ENCODE peak calls at places on chromosomes 6 and 20, in five cellular contexts. S is mucosa of descending colon, Z is A673, H is left ventricle myocardium inferior, V is fibroblast of mammary gland. N is an unnamed sample.

GRCh38 chr6:109081026-109081425 is 13.6 kb downstream of the SESN1 start:
- DNase-seq in S (no peak), Z (no peak), H (no peak), V (no peak), N (no peak)

GRCh38 chr20:17678886-17679285 is 3.2 kb downstream of the RRBP1 start:
- DNase-seq in S (no peak), Z (no peak), H (no peak), V (no peak), N (no peak)

GRCh38 chr20:58450259-58450658 is 61.2 kb downstream of the VAPB start:
- DNase-seq in S (no peak), Z (no peak), H (no peak), V (peak), N (no peak)

GRCh38 chr6:126261792-126262421 is 78.0 kb upstream of the CENPW start:
- DNase-seq in S (no peak), Z (no peak), H (no peak), V (no peak), N (no peak)

GRCh38 chr6:108619431-108620197 is 58.9 kb downstream of the FOXO3 start:
- DNase-seq in S (no peak), Z (no peak), H (no peak), V (peak), N (no peak)

GRCh38 chr6:85065831-85066230 is 301.4 kb upstream of the TBX18 start:
- DNase-seq in S (no peak), Z (peak), H (no peak), V (peak), N (no peak)

GRCh38 chr6:166747644-166748595 is 120.9 kb upstream of the RPS6KA2 start:
- DNase-seq in S (no peak), Z (peak), H (no peak), V (no peak), N (peak)

GRCh38 chr20:49851991-49852390 is 39.4 kb downstream of the SLC9A8 start:
- DNase-seq in S (no peak), Z (no peak), H (no peak), V (no peak), N (no peak)

GRCh38 chr6:10837692-10837996 is 695 bp downstream of the MAK start:
- DNase-seq in S (no peak), Z (peak), H (no peak), V (no peak), N (no peak)

GRCh38 chr20:50247196-50248094 is 56.8 kb downstream of the CEBPB start:
- DNase-seq in S (no peak), Z (no peak), H (no peak), V (no peak), N (no peak)

GRCh38 chr6:40844241-40844640 is 194.8 kb downstream of the UNC5CL start:
- DNase-seq in S (no peak), Z (peak), H (no peak), V (no peak), N (no peak)

GRCh38 chr6:30614044-30614842 is 2.8 kb downstream of the PPP1R10 start:
- DNase-seq in S (no peak), Z (no peak), H (no peak), V (no peak), N (no peak)

GRCh38 chr20:41340327-41341055 is at the start of gene LPIN3:
- DNase-seq in S (peak), Z (peak), H (peak), V (peak), N (peak)

GRCh38 chr20:9808166-9808565 is 30.7 kb downstream of the PAK5 start:
- DNase-seq in S (no peak), Z (no peak), H (no peak), V (no peak), N (no peak)

GRCh38 chr20:17825251-17825691 is 125.5 kb downstream of the BANF2 start:
- DNase-seq in S (no peak), Z (no peak), H (no peak), V (no peak), N (no peak)

GRCh38 chr6:13139119-13139518 is 189.2 kb downstream of the TBC1D7 start:
- DNase-seq in S (no peak), Z (no peak), H (no peak), V (no peak), N (peak)

GRCh38 chr6:40586800-40587201 is 363 bp downstream of the LRFN2 start:
- DNase-seq in S (no peak), Z (peak), H (no peak), V (no peak), N (no peak)

GRCh38 chr6:15421945-15422733 is 176.3 kb downstream of the JARID2 start:
- DNase-seq in S (no peak), Z (no peak), H (no peak), V (no peak), N (no peak)

GRCh38 chr6:166602928-166603690 is 16.6 kb upstream of the RAMACL start:
- DNase-seq in S (peak), Z (no peak), H (no peak), V (no peak), N (no peak)

GRCh38 chr20:63963348-63963741 is 6.4 kb downstream of the ZNF512B start:
- DNase-seq in S (peak), Z (no peak), H (peak), V (no peak), N (no peak)

GRCh38 chr6:156833755-156834154 is 56.6 kb downstream of the ARID1B start:
- DNase-seq in S (no peak), Z (no peak), H (no peak), V (no peak), N (no peak)

GRCh38 chr6:138590796-138591709 is 91.8 kb upstream of the NHSL1 start:
- DNase-seq in S (no peak), Z (peak), H (no peak), V (peak), N (peak)

GRCh38 chr20:50916257-50916656 is 15.0 kb downstream of the ADNP start:
- DNase-seq in S (no peak), Z (peak), H (no peak), V (peak), N (no peak)

GRCh38 chr6:130675072-130675471 is 152.1 kb upstream of the SMLR1 start:
- DNase-seq in S (no peak), Z (no peak), H (no peak), V (peak), N (no peak)

DNA sequence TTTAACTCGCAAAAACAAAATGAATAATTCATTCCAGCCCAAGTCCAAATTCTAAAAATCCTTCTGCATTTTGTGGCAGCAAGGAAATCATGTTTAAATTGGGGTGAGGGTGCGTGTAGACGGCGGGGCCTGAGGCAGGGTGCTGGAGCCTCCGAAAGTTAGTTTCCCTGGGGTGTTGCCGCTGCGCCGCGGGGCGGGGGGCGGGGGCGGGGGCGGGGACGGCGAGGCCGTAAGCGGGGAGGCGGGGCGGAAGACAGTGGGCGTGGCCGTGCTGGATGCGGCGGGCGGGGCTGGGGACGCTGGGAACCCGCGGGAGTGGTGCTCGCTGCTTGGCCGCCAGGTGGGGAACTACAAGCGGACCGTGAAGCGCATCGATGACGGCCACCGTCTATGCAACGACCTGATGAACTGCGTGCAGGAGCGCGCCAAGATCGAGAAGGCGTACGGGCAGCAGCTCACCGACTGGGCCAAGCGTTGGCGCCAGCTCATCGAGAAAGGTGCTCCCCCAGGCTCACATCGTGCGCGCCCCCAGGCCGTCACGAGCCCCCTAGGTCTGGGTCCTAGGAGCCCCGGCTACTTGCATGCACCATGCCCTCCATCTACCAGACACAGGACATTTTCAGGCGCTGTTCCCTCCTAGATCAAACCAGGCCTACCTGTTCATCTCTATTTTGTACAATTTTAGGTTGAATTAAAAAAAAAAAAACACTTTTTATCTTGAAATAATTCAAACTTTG is 29.0 kb downstream of the SPDEF start:
- DNase-seq in S (peak), Z (peak), H (peak), V (peak), N (peak)
- H3K4me3 ChIP-seq in S (no peak), Z (peak), H (peak), V (peak), N (peak)

GRCh38 chr6:77368660-77369313 is 94.5 kb downstream of the HTR1B start:
- DNase-seq in S (peak), Z (no peak), H (peak), V (peak), N (no peak)

GRCh38 chr6:77362055-77362454 is 101.2 kb downstream of the HTR1B start:
- DNase-seq in S (no peak), Z (no peak), H (no peak), V (no peak), N (no peak)

GRCh38 chr6:77361018-77361417 is 102.3 kb downstream of the HTR1B start:
- DNase-seq in S (no peak), Z (no peak), H (no peak), V (no peak), N (no peak)

DNA sequence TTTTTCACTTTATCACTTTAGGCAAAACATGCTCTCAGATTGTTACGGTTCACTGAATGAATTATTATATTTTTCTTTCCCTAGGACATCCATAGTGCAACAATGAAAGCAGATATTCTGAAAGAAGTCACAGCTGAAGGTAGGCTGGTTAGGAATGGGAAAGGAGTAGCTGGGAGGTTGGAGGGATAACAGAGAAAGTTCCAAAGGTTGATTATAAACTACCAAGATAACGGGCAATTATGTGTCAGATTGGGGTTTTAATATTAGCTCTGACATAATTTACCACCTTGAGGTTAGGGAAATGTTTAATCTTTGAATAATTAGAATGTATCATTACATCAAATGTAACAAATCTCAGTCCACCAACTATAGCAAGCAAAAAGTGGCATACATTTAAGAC is 96.5 kb downstream of the HTR1B start:
- DNase-seq in S (no peak), Z (no peak), H (no peak), V (no peak), N (no peak)
- H3K4me3 ChIP-seq in S (no peak), Z (no peak), H (peak), V (no peak), N (no peak)

GRCh38 chr6:82353848-82354247 is 9.8 kb upstream of the TPBG start:
- DNase-seq in S (no peak), Z (no peak), H (no peak), V (no peak), N (no peak)

DNA sequence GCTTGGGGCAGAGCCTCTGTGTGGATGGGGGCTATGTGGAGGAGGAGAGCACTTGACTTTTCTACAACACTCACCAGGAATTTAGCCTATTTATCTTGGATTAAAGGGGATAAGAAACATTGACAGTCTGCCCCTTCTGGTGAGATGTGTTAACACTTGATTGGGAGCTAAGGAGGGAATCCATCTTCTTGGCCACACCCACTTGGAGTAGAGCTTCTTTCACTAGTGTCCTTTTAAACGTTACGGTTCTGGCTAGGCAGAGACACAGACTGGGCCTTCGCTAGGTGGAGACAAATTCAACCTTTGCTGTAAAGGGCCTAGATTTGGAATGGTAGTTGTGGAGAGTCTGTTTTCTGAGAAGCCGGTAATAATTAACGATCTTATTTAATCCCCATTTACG is 15.5 kb upstream of the TPBG start:
- DNase-seq in S (no peak), Z (peak), H (no peak), V (no peak), N (no peak)
- H3K4me3 ChIP-seq in S (no peak), Z (no peak), H (no peak), V (no peak), N (no peak)

DNA sequence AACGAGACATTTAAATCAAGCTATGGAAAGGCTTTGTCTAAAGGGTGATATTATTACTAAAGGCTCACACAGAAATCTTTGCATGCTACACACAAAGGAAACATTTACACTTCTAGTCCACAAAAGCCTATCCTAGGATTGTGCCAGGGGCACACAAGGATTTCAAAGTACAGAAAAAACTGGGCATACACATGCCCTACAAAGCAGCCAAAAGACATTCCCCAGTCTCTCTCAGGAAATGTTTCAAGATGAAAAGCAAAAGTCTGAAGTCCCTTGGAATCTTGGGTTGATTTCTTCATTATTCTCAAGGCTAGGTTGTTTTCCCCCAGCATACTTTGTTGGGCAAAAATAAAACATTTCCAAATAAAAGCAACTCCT is 1.7 kb downstream of the AKIRIN2 start:
- DNase-seq in S (no peak), Z (no peak), H (no peak), V (no peak), N (peak)
- H3K4me3 ChIP-seq in S (peak), Z (peak), H (peak), V (peak), N (peak)

GRCh38 chr6:101195581-101195980 is 197.9 kb upstream of the GRIK2 start:
- DNase-seq in S (no peak), Z (peak), H (no peak), V (peak), N (no peak)
- H3K4me3 ChIP-seq in S (no peak), Z (no peak), H (no peak), V (no peak), N (no peak)

GRCh38 chr6:111738631-111739030 is 133.0 kb upstream of the TRAF3IP2 start:
- DNase-seq in S (no peak), Z (no peak), H (no peak), V (no peak), N (no peak)

GRCh38 chr6:111737065-111737521 is 131.4 kb upstream of the TRAF3IP2 start:
- DNase-seq in S (no peak), Z (no peak), H (no peak), V (peak), N (no peak)

GRCh38 chr6:111738156-111738555 is 132.5 kb upstream of the TRAF3IP2 start:
- DNase-seq in S (no peak), Z (no peak), H (no peak), V (no peak), N (no peak)

GRCh38 chr6:111734068-111734825 is 128.6 kb upstream of the TRAF3IP2 start:
- DNase-seq in S (no peak), Z (no peak), H (no peak), V (no peak), N (no peak)

DNA sequence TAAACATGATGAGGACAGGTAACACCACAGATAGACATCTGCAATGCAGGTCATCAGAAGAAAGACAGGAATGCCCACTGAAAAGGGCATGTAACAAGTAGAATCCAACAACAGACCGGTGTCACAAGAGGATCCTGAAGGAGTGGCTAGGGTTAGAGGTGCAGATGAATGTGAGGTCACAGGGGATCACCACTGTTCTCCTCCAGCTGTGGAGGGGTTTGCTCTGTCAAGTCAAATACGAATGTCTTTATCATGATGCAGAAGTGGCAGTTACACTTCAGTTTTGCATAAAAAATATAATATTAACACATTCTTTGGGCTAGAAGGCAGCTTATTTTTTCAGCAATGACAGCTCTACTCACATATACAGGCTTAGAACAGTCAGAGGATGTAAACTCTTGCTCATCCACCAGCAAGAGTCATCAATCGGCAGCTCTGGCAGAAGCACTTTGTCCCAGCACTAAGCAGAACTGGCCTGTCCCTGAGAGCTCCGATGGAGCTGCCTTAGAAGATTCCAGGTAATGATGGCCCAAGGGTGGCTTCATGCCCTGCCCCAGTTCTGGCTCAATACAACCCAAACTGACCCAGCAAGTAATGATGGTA is 130.4 kb upstream of the TRAF3IP2 start:
- DNase-seq in S (no peak), Z (no peak), H (no peak), V (peak), N (no peak)
- H3K4me3 ChIP-seq in S (no peak), Z (no peak), H (no peak), V (no peak), N (no peak)

DNA sequence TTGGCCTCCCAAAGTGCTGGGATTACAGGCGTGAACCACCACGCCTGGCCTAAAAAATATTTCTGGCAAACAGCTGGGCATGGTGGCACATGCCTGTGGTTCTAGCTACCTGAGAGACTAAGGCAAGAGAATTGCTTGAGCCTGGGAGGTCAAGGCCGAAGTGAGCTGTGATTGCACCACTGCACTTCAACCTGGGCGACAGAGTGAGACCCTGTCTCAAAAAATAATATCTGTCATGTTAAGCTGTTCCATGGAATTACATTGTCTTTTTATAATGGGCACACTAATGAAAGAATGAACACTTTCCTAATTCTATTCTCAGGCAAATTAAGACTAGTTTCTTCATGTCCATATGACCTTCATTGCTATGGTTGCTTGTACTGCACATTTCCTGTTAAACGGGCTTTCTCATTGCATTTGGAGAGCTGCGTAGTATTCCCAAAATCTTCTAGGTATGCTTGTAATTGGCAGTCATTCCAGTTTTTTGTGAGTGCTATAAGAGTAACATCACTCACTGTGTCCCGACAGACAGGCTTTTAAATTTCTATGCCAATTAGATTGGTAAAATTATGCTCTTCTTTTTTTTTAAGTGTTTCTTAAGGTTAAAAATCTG is 12.1 kb downstream of the AMD1 start:
- DNase-seq in S (no peak), Z (no peak), H (no peak), V (no peak), N (no peak)
- H3K4me3 ChIP-seq in S (no peak), Z (no peak), H (no peak), V (no peak), N (no peak)

GRCh38 chr6:27130668-27131428 is 116.7 kb upstream of the PRSS16 start:
- DNase-seq in S (no peak), Z (no peak), H (no peak), V (no peak), N (no peak)
- H3K4me3 ChIP-seq in S (no peak), Z (peak), H (peak), V (peak), N (peak)

GRCh38 chr6:82245376-82245775 is 2.2 kb downstream of the IBTK start:
- DNase-seq in S (no peak), Z (no peak), H (no peak), V (no peak), N (no peak)
- H3K4me3 ChIP-seq in S (no peak), Z (peak), H (no peak), V (no peak), N (no peak)

N was measured in SJCRH30.